ENCODE peak calls at places on chromosomes 13 and 19, in eight cellular contexts. Q is IMR-90, U is spleen, B is ovary, E is HCT116, O is tibial nerve, N is body of pancreas, I is H1. W is an unnamed sample.

GRCh38 chr19:19214892-19215291 is 3.1 kb downstream of the NCAN start:
- DNase-seq in Q (peak), U (no peak), B (no peak), E (no peak), O (no peak), N (no peak), I (peak), W (no peak)

GRCh38 chr13:41995946-41996345 is 35.0 kb upstream of the VWA8 start:
- DNase-seq in Q (peak), U (no peak), B (no peak), E (no peak), O (no peak), N (peak), I (no peak), W (no peak)

GRCh38 chr13:98878421-98879126 is 99.3 kb downstream of the DOCK9 start:
- DNase-seq in Q (no peak), U (no peak), B (no peak), E (no peak), O (no peak), N (no peak), I (no peak), W (no peak)

GRCh38 chr19:48918801-48919247 is 14.7 kb upstream of the DHDH start:
- DNase-seq in Q (no peak), U (no peak), B (no peak), E (no peak), O (no peak), N (no peak), I (peak), W (no peak)

GRCh38 chr19:27774827-27775226 is 1438.1 kb downstream of the UQCRFS1 start:
- DNase-seq in Q (no peak), U (no peak), B (no peak), E (no peak), O (no peak), N (no peak), I (peak), W (no peak)

GRCh38 chr13:50580684-50581305 is 262.7 kb downstream of the DLEU7 start:
- DNase-seq in Q (peak), U (no peak), B (no peak), E (no peak), O (no peak), N (no peak), I (no peak), W (no peak)

GRCh38 chr13:74270018-74270417 is 135.8 kb upstream of the KLF12 start:
- DNase-seq in Q (peak), U (no peak), B (no peak), E (no peak), O (no peak), N (no peak), I (no peak), W (no peak)

GRCh38 chr13:55528434-55528833 is 1612.3 kb upstream of the PRR20A start:
- DNase-seq in Q (no peak), U (no peak), B (no peak), E (no peak), O (no peak), N (no peak), I (no peak), W (no peak)

GRCh38 chr19:38059897-38060296 is 152.9 kb downstream of the SIPA1L3 start:
- DNase-seq in Q (no peak), U (no peak), B (no peak), E (no peak), O (no peak), N (peak), I (no peak), W (no peak)

GRCh38 chr13:52070929-52071523 is 46.5 kb downstream of the UTP14C start:
- DNase-seq in Q (peak), U (no peak), B (no peak), E (no peak), O (no peak), N (no peak), I (no peak), W (no peak)

GRCh38 chr19:1131718-1132552 is 28.1 kb downstream of the GPX4 start:
- DNase-seq in Q (peak), U (peak), B (peak), E (no peak), O (peak), N (peak), I (no peak), W (peak)

GRCh38 chr19:1261863-1262686 is 7.1 kb upstream of the CIRBP start:
- DNase-seq in Q (peak), U (peak), B (peak), E (no peak), O (peak), N (peak), I (no peak), W (no peak)

GRCh38 chr13:46600943-46601311 is 48.0 kb downstream of the LRCH1 start:
- DNase-seq in Q (no peak), U (no peak), B (no peak), E (no peak), O (no peak), N (no peak), I (no peak), W (no peak)

GRCh38 chr19:17021328-17021727 is 5.3 kb downstream of the CPAMD8 start:
- DNase-seq in Q (no peak), U (no peak), B (no peak), E (no peak), O (no peak), N (no peak), I (no peak), W (no peak)

GRCh38 chr19:12995596-12996541 is 594 bp downstream of the NFIX start:
- DNase-seq in Q (peak), U (peak), B (peak), E (no peak), O (no peak), N (no peak), I (no peak), W (no peak)

GRCh38 chr19:38647368-38647965 is at the start of gene ACTN4:
- DNase-seq in Q (peak), U (peak), B (peak), E (peak), O (peak), N (peak), I (peak), W (peak)

GRCh38 chr19:1274852-1275259 is 474 bp upstream of the FAM174C start:
- DNase-seq in Q (no peak), U (no peak), B (no peak), E (no peak), O (no peak), N (no peak), I (peak), W (no peak)

GRCh38 chr19:18906605-18907519 is 10.9 kb upstream of the CERS1 start:
- DNase-seq in Q (no peak), U (no peak), B (no peak), E (no peak), O (no peak), N (no peak), I (no peak), W (no peak)

GRCh38 chr19:45005787-45006186 is 4.5 kb downstream of the RELB start:
- DNase-seq in Q (no peak), U (no peak), B (no peak), E (no peak), O (no peak), N (no peak), I (no peak), W (no peak)

GRCh38 chr19:19032420-19033175 is 719 bp downstream of the SUGP2 start:
- DNase-seq in Q (peak), U (peak), B (peak), E (peak), O (peak), N (peak), I (peak), W (no peak)

GRCh38 chr19:35716985-35717664 is 678 bp upstream of the KMT2B start:
- DNase-seq in Q (peak), U (peak), B (peak), E (peak), O (peak), N (peak), I (peak), W (peak)

GRCh38 chr19:8396563-8397203 is 6.5 kb downstream of the RAB11B start:
- DNase-seq in Q (peak), U (peak), B (peak), E (no peak), O (no peak), N (peak), I (peak), W (no peak)

GRCh38 chr13:52353116-52353718 is 52.8 kb downstream of the THSD1 start:
- DNase-seq in Q (peak), U (no peak), B (no peak), E (no peak), O (no peak), N (no peak), I (no peak), W (no peak)

GRCh38 chr13:30128591-30128990 is 178.8 kb downstream of the KATNAL1 start:
- DNase-seq in Q (no peak), U (no peak), B (no peak), E (no peak), O (no peak), N (no peak), I (no peak), W (no peak)

GRCh38 chr13:73040968-73041580 is 17.7 kb upstream of the KLF5 start:
- DNase-seq in Q (no peak), U (no peak), B (no peak), E (no peak), O (no peak), N (no peak), I (no peak), W (no peak)

GRCh38 chr19:13132471-13133166 is 14.6 kb downstream of the NACC1 start:
- DNase-seq in Q (peak), U (no peak), B (no peak), E (no peak), O (no peak), N (no peak), I (no peak), W (no peak)

GRCh38 chr13:48709213-48709612 is 55.5 kb downstream of the CYSLTR2 start:
- DNase-seq in Q (no peak), U (no peak), B (no peak), E (no peak), O (no peak), N (no peak), I (no peak), W (no peak)

GRCh38 chr13:105960326-105960725 is 575.1 kb downstream of the EFNB2 start:
- DNase-seq in Q (no peak), U (no peak), B (no peak), E (no peak), O (no peak), N (no peak), I (no peak), W (no peak)

GRCh38 chr13:25372275-25373081 is 704 bp downstream of the ATP8A2 start:
- DNase-seq in Q (no peak), U (no peak), B (no peak), E (no peak), O (no peak), N (no peak), I (peak), W (no peak)

DNA sequence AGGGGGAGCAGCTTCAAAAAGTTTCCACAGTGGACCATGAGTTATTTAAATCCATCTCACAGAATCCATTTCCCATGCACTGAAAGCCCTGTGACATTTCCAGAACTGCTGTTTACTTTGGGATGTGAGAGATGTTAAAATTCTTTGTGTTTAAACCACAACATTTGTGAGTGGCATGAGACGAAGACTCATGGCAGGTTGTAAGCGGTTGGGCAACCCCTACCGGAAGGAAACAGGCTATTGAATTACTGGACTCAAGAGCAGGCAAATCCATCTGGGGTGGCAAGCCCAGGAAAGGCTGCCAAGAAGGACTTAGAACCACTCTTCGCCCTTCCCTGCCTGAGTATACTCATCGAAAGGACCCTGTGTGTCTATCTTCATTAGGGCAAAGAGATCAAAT is 22.3 kb upstream of the CLDN10 start:
- DNase-seq in Q (peak), U (no peak), B (no peak), E (no peak), O (no peak), N (peak), I (no peak), W (no peak)
- TF ChIP-seq CTCF in Q (no peak), U (no peak), B (no peak), E (no peak), O (no peak), N (no peak), I (no peak), W (no peak)

DNA sequence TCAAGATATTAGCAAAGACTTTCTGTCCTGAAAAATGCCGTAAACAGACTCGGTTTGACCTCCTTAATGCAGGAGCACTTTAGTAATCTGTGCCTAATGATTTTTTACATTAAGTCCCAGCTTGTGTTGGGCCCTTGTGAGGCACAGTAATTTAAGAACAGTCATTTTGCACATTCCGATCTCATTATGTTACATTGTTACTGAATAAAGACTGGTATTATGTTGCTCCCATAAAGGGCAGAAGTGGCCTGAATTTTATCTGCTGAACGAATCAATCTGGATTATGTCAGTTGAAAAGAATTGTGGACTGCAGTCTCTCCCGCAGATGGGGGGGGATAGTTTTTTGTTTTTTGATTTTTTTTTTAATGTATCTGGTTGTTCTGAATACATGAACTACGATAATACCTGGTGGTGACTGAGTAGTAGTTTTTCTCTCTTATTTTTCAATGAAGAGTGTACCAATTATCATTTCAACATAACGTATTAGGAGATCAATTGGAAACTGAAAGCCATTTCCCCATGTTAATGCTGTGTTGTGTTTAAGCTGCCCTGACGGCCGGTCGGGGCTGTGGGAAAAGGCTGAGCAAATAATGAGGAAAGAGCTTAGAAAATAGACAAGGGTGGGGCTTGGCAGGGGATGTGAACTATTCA is 290.2 kb downstream of the ZNF536 start:
- DNase-seq in Q (no peak), U (no peak), B (no peak), E (no peak), O (no peak), N (peak), I (no peak), W (no peak)
- H3K27ac ChIP-seq in Q (no peak), U (no peak), B (no peak), E (no peak), O (peak), N (peak), I (no peak), W (no peak)

DNA sequence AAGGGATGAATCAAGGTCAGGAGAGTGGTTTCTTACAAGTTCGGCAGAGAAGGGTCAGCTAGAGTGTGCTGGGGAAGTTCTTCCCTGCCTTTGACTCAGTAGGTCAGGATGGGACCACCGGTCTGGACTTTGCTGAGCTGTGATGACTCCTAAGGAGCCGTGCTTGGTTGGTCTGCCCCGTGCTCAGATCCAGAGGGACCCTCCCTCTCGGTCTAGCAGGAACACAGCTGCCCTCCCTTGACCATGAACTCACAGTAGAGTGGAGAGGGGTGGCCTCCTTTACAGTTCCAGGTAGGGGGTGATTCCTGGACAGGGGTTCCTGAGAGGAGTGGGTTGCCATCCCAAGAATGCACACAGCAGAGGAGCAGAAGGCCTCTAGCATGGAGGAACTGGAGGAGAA is 4.3 kb downstream of the RPS19 start:
- DNase-seq in Q (no peak), U (no peak), B (no peak), E (no peak), O (no peak), N (no peak), I (no peak), W (no peak)
- TF ChIP-seq POLR2A in Q (no peak), U (no peak), B (no peak), E (no peak), O (no peak), N (no peak), I (no peak), W (no peak)

GRCh38 chr13:97316390-97316789 is 94.3 kb downstream of the MBNL2 start:
- DNase-seq in Q (no peak), U (no peak), B (no peak), E (no peak), O (no peak), N (no peak), I (no peak), W (no peak)
- TF ChIP-seq CTCF in Q (no peak), U (no peak), B (no peak), E (no peak), O (no peak), N (no peak), I (no peak), W (no peak)

GRCh38 chr13:110540871-110541525 is 20.5 kb downstream of the RAB20 start:
- DNase-seq in Q (no peak), U (peak), B (no peak), E (no peak), O (no peak), N (peak), I (no peak), W (no peak)
- H3K27ac ChIP-seq in Q (peak), U (peak), B (no peak), E (no peak), O (peak), N (peak), I (no peak), W (peak)

GRCh38 chr13:60811581-60811980 is 414.6 kb downstream of the TDRD3 start:
- DNase-seq in Q (no peak), U (no peak), B (no peak), E (no peak), O (no peak), N (no peak), I (no peak), W (no peak)
- TF ChIP-seq POLR2A in Q (no peak), U (no peak), B (no peak), E (no peak), O (no peak), N (no peak), I (no peak), W (no peak)

GRCh38 chr19:58558066-58558622 is at the start of gene UBE2M:
- DNase-seq in Q (no peak), U (peak), B (peak), E (no peak), O (no peak), N (peak), I (no peak), W (no peak)

GRCh38 chr19:58557253-58558065 is 952 bp downstream of the UBE2M start:
- DNase-seq in Q (no peak), U (peak), B (peak), E (no peak), O (no peak), N (no peak), I (no peak), W (no peak)

GRCh38 chr19:58559275-58560006 is 1.0 kb upstream of the UBE2M start:
- DNase-seq in Q (peak), U (peak), B (peak), E (peak), O (peak), N (peak), I (peak), W (no peak)

GRCh38 chr19:58560007-58560887 is 1.8 kb upstream of the UBE2M start:
- DNase-seq in Q (no peak), U (peak), B (peak), E (no peak), O (no peak), N (no peak), I (no peak), W (no peak)

GRCh38 chr19:58558623-58559274 is 338 bp upstream of the UBE2M start:
- DNase-seq in Q (peak), U (peak), B (peak), E (peak), O (peak), N (peak), I (peak), W (no peak)
- TF ChIP-seq CTCF in Q (no peak), U (peak), B (no peak), E (no peak), O (peak), N (no peak), I (no peak), W (no peak)